ENCODE peak calls at places on chromosome 1, in six cellular contexts. K, F, M, B, Z and D are unnamed samples.

GRCh38 chr1:159211331-159212136 is 6.9 kb downstream of the ACKR1 start:
- DNase-seq in K (no peak), F (peak; percentile 42), M (peak; percentile 91), B (peak; percentile 15), Z (no peak), D (peak; percentile 22)

GRCh38 chr1:152398812-152399698 is 15.0 kb downstream of the CRNN start:
- DNase-seq in K (peak; percentile 29), F (no peak), M (no peak), B (no peak), Z (no peak), D (no peak)

GRCh38 chr1:67716800-67717199 is 31.8 kb downstream of the GADD45A start:
- DNase-seq in K (peak; percentile 27), F (no peak), M (no peak), B (no peak), Z (peak; percentile 67), D (peak; percentile 84)

GRCh38 chr1:223611939-223612338 is 53.6 kb downstream of the CAPN8 start:
- DNase-seq in K (no peak), F (no peak), M (no peak), B (no peak), Z (no peak), D (no peak)

GRCh38 chr1:22154063-22154462 is 11.2 kb upstream of the WNT4 start:
- DNase-seq in K (no peak), F (no peak), M (no peak), B (no peak), Z (no peak), D (no peak)

GRCh38 chr1:41329662-41330587 is 31.3 kb upstream of the FOXO6 start:
- DNase-seq in K (no peak), F (no peak), M (no peak), B (no peak), Z (no peak), D (no peak)

GRCh38 chr1:55065649-55066048 is 26.3 kb downstream of the PCSK9 start:
- DNase-seq in K (no peak), F (no peak), M (no peak), B (no peak), Z (no peak), D (no peak)

GRCh38 chr1:109254621-109255096 is 5.3 kb downstream of the CELSR2 start:
- DNase-seq in K (no peak), F (no peak), M (peak; percentile 86), B (no peak), Z (peak; percentile 28), D (no peak)

GRCh38 chr1:234849824-234850223 is 239.8 kb upstream of the IRF2BP2 start:
- DNase-seq in K (no peak), F (no peak), M (no peak), B (no peak), Z (peak; percentile 39), D (no peak)

GRCh38 chr1:181452746-181453145 is 30.6 kb upstream of the CACNA1E start:
- DNase-seq in K (no peak), F (no peak), M (no peak), B (no peak), Z (no peak), D (peak; percentile 13)

GRCh38 chr1:244236101-244236500 is 185.0 kb downstream of the ZBTB18 start:
- DNase-seq in K (no peak), F (no peak), M (peak; percentile 12), B (no peak), Z (no peak), D (no peak)

GRCh38 chr1:226444901-226445300 is 37.0 kb upstream of the PARP1 start:
- DNase-seq in K (no peak), F (no peak), M (no peak), B (peak; percentile 58), Z (no peak), D (no peak)

GRCh38 chr1:27413004-27413403 is 20.6 kb downstream of the GPR3 start:
- DNase-seq in K (no peak), F (no peak), M (no peak), B (no peak), Z (no peak), D (peak; percentile 46)

GRCh38 chr1:26907071-26907922 is 6.5 kb downstream of the NR0B2 start:
- DNase-seq in K (peak; percentile 92), F (no peak), M (no peak), B (no peak), Z (no peak), D (no peak)

GRCh38 chr1:198936371-198937083 is 297.7 kb downstream of the PTPRC start:
- DNase-seq in K (peak; percentile 23), F (no peak), M (peak; percentile 48), B (no peak), Z (no peak), D (no peak)

GRCh38 chr1:187840557-187840956 is 1011.8 kb downstream of the PLA2G4A start:
- DNase-seq in K (no peak), F (no peak), M (no peak), B (no peak), Z (no peak), D (no peak)

GRCh38 chr1:172727956-172728603 is 69.2 kb downstream of the FASLG start:
- DNase-seq in K (no peak), F (no peak), M (no peak), B (no peak), Z (no peak), D (no peak)